ENCODE peak calls at places on chromosomes 13 and 19, in seven cellular contexts. J, L, U, B, P, A and I are unnamed samples.

GRCh38 chr13:36778083-36778671 is 40.8 kb upstream of the RFXAP start:
- DNase-seq in J (no peak), L (no peak), U (no peak), B (peak; percentile 23), P (no peak), A (peak; percentile 70), I (no peak)

GRCh38 chr19:46442808-46443450 is 14.2 kb upstream of the PNMA8C start:
- DNase-seq in J (no peak), L (no peak), U (no peak), B (no peak), P (no peak), A (peak; percentile 85), I (no peak)

GRCh38 chr13:99384468-99384867 is 77.3 kb upstream of the GPR183 start:
- DNase-seq in J (no peak), L (no peak), U (no peak), B (no peak), P (no peak), A (no peak), I (no peak)

GRCh38 chr13:100306042-100306441 is 217.1 kb downstream of the PCCA start:
- DNase-seq in J (no peak), L (no peak), U (no peak), B (no peak), P (no peak), A (no peak), I (no peak)

GRCh38 chr13:25143693-25144092 is 28.4 kb downstream of the AMER2 start:
- DNase-seq in J (no peak), L (no peak), U (no peak), B (no peak), P (no peak), A (no peak), I (no peak)

GRCh38 chr13:29563941-29564340 is 31.5 kb downstream of the SLC7A1 start:
- DNase-seq in J (no peak), L (no peak), U (no peak), B (no peak), P (no peak), A (no peak), I (no peak)

GRCh38 chr19:49113762-49114629 is at the start of gene LIN7B:
- DNase-seq in J (peak; percentile 92), L (no peak), U (peak; percentile 71), B (no peak), P (peak; percentile 75), A (peak; percentile 73), I (peak; percentile 83)

GRCh38 chr13:28059214-28059613 is 41.2 kb downstream of the FLT3 start:
- DNase-seq in J (no peak), L (no peak), U (no peak), B (no peak), P (peak; percentile 81), A (peak; percentile 33), I (peak; percentile 56)

GRCh38 chr19:1592023-1592754 is 476 bp downstream of the MBD3 start:
- DNase-seq in J (peak; percentile 95), L (no peak), U (peak; percentile 91), B (peak; percentile 34), P (peak; percentile 84), A (peak; percentile 95), I (peak; percentile 90)

GRCh38 chr19:13727798-13728197 is 36.5 kb upstream of the MRI1 start:
- DNase-seq in J (no peak), L (no peak), U (no peak), B (no peak), P (no peak), A (peak; percentile 48), I (no peak)

GRCh38 chr13:93558637-93559036 is 332.0 kb downstream of the GPC6 start:
- DNase-seq in J (no peak), L (no peak), U (no peak), B (no peak), P (no peak), A (no peak), I (no peak)

GRCh38 chr13:93559718-93560117 is 333.1 kb downstream of the GPC6 start:
- DNase-seq in J (no peak), L (peak; percentile 0), U (no peak), B (no peak), P (no peak), A (peak; percentile 76), I (no peak)

GRCh38 chr13:93561553-93561952 is 334.9 kb downstream of the GPC6 start:
- DNase-seq in J (no peak), L (no peak), U (no peak), B (no peak), P (no peak), A (no peak), I (peak; percentile 33)

GRCh38 chr13:93562676-93563075 is 336.1 kb downstream of the GPC6 start:
- DNase-seq in J (no peak), L (no peak), U (no peak), B (no peak), P (no peak), A (no peak), I (no peak)
- TF ChIP-seq CTCF in J (no peak), L (no peak), U (no peak), B (no peak), P (no peak), A (no peak), I (no peak)

DNA sequence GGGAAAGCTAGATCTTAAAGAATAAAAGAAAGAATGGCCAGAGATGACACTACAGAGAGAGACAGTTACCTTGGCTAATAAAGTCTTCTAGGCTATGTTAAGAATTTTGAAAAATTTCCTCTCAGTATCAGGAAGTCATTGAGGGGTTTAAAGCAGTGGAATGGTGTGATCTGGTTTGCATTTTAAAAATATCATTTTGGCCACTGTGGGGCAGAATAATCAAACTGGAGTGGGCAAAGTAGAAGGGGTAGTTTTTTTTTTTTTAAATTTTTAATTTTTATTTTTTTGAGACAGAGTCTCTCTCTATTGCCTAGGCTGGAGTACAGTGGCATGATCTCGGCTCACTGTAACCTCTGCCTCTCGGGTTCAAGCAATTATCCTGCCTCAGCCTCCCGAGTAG is 4.4 kb upstream of the CNMD start:
- DNase-seq in J (no peak), L (no peak), U (no peak), B (no peak), P (no peak), A (no peak), I (no peak)
- TF ChIP-seq CTCF in J (no peak), L (peak; percentile 26), U (no peak), B (no peak), P (no peak), A (no peak), I (no peak)

GRCh38 chr13:110925023-110925608 is 10.2 kb upstream of the ANKRD10 start:
- DNase-seq in J (no peak), L (no peak), U (no peak), B (no peak), P (peak; percentile 48), A (peak; percentile 22), I (no peak)
- TF ChIP-seq CTCF in J (no peak), L (peak; percentile 24), U (no peak), B (no peak), P (peak; percentile 28), A (peak; percentile 20), I (no peak)

DNA sequence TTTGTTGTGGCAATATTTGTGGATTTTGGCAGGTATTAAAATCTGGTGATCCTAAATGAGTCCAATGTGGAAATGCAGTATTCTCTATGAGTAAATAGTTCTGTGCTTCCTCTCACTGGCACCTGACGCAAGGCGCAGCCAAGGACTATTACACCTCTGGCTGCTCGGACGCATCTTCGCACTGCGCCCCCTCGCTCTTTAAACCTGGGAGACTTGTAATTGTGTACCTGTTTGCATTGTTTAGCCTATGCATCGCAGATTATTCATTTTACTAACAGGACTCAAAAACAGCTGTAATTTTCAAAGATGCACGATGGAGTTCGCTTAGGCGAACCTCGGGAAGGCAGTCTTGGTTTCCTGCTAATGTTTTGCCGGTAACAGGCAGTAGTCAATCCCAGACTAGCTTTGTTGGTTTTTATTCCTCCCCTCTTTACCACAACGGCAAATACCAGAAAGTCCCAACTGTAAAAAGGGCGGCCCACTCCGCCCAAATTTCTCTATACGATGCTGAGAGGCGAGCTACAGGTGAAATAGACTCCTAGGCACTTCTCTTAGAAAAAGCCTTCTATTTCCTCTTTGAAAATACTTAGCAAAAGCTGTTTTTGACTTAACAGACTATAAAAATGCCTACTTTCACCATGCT is 113.3 kb downstream of the KCNRG start:
- DNase-seq in J (no peak), L (no peak), U (no peak), B (no peak), P (no peak), A (peak; percentile 3), I (no peak)
- TF ChIP-seq CTCF in J (no peak), L (no peak), U (no peak), B (no peak), P (no peak), A (no peak), I (no peak)

GRCh38 chr13:21670006-21670882 is 629 bp upstream of the FGF9 start:
- DNase-seq in J (peak; percentile 89), L (no peak), U (peak; percentile 62), B (no peak), P (peak; percentile 69), A (peak; percentile 46), I (peak; percentile 76)
- TF ChIP-seq CTCF in J (no peak), L (peak; percentile 45), U (no peak), B (no peak), P (no peak), A (peak; percentile 21), I (no peak)